ENCODE peak calls at places on chromosomes 12 and 14, in ten cellular contexts. Q is HCT116, G is endothelial cell of umbilical vein, T is neural progenitor cell, D is tibial artery, K is dorsolateral prefrontal cortex, P is heart left ventricle, W is stomach, R is left lung, B is HL-60. N is an unnamed sample.

GRCh38 chr12:67853204-67853603 is 136.0 kb upstream of the IFNG-AS1 start:
- DNase-seq in P (no peak), G (no peak), R (no peak), W (no peak), D (no peak), T (no peak), K (no peak), B (no peak), Q (no peak), N (no peak)

GRCh38 chr14:73740921-73741326 is 26.7 kb upstream of the PNMA1 start:
- DNase-seq in D (peak), T (no peak), G (no peak), Q (peak), K (no peak), P (peak), B (no peak), W (peak), R (peak), N (no peak)

GRCh38 chr12:127987199-127987901 is 279.6 kb upstream of the TMEM132C start:
- DNase-seq in R (no peak), G (no peak), D (no peak), B (no peak), T (no peak), K (no peak), Q (no peak), W (no peak), P (no peak), N (no peak)

GRCh38 chr12:80187660-80188090 is 88.3 kb downstream of the OTOGL start:
- DNase-seq in T (no peak), K (no peak), D (no peak), Q (no peak), R (no peak), W (no peak), B (no peak), G (peak), P (peak), N (no peak)

GRCh38 chr12:79848321-79848720 is 86.6 kb downstream of the PPP1R12A start:
- DNase-seq in W (no peak), Q (no peak), T (no peak), D (no peak), R (no peak), G (peak), K (no peak), P (no peak), B (no peak), N (no peak)

GRCh38 chr12:67428431-67428830 is 159.3 kb downstream of the CAND1 start:
- DNase-seq in D (no peak), T (no peak), W (no peak), B (no peak), G (no peak), Q (no peak), P (no peak), K (no peak), R (no peak), N (no peak)

GRCh38 chr12:26810330-26810729 is 22.7 kb downstream of the ITPR2 start:
- DNase-seq in K (peak), R (peak), W (peak), G (peak), T (peak), D (peak), B (no peak), Q (no peak), P (peak), N (no peak)

GRCh38 chr12:75939016-75939642 is 92.4 kb downstream of the PHLDA1 start:
- DNase-seq in K (no peak), T (no peak), B (no peak), G (peak), W (no peak), D (no peak), Q (no peak), P (no peak), R (no peak), N (no peak)

GRCh38 chr14:73758392-73759182 is 44.4 kb upstream of the PNMA1 start:
- DNase-seq in G (peak), P (peak), B (peak), D (peak), T (peak), R (peak), W (peak), K (peak), Q (peak), N (no peak)

GRCh38 chr12:104792570-104792969 is 165.5 kb downstream of the SLC41A2 start:
- DNase-seq in B (no peak), G (peak), D (peak), W (no peak), P (peak), K (no peak), R (no peak), T (no peak), Q (peak), N (peak)

GRCh38 chr14:34003691-34004090 is 52.8 kb upstream of the EGLN3 start:
- DNase-seq in K (no peak), T (no peak), B (no peak), R (no peak), Q (no peak), P (peak), G (no peak), W (no peak), D (no peak), N (no peak)

GRCh38 chr14:64363265-64363840 is 24.8 kb upstream of the MTHFD1 start:
- DNase-seq in G (peak), R (no peak), D (no peak), P (no peak), W (no peak), T (no peak), B (no peak), Q (no peak), K (no peak), N (no peak)

GRCh38 chr14:44895716-44896115 is 66.0 kb downstream of the KLHL28 start:
- DNase-seq in B (no peak), Q (no peak), T (no peak), K (no peak), W (no peak), R (no peak), P (no peak), D (no peak), G (no peak), N (no peak)

GRCh38 chr14:88340357-88340756 is 17.3 kb upstream of the KCNK10 start:
- DNase-seq in W (no peak), D (no peak), B (no peak), T (no peak), Q (no peak), P (no peak), K (no peak), G (no peak), R (no peak), N (no peak)

GRCh38 chr12:24360907-24361306 is 411.4 kb upstream of the SOX5 start:
- DNase-seq in G (no peak), T (no peak), B (no peak), R (no peak), Q (no peak), W (no peak), K (no peak), P (no peak), D (no peak), N (no peak)

GRCh38 chr12:122012184-122012583 is 9.5 kb upstream of the BCL7A start:
- DNase-seq in R (no peak), T (no peak), K (no peak), Q (no peak), G (no peak), W (no peak), P (no peak), B (no peak), D (no peak), N (no peak)

DNA sequence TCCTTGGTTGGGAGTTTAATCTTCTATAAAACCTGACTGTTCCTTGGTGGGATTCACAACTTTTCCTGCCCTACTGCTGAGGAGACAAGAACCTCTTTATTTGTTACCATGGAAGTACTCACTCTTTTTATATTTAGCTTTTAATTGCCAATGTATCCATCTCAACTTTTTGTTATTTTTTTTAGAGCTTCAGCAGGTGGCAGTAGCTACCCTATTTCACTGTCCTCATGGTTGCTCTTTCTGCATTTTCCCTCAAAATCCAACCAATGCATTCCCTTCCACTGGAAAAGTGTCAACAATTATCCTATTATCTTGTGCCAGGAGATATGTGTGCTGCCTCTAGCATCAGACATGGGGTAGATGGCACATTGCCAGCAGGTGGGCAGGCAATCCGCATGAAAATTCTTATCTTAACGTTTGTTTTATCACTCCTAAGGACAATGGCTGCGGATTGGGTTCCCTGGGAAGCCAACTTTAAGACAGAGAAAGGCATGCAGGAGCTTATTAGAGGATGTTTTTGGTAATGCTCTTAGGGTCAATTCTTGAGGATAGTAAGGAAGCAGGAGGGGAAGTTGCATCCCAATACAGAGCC is 406.4 kb downstream of the SNAPC1 start:
- DNase-seq in G (no peak), B (no peak), D (no peak), Q (no peak), R (no peak), P (no peak), K (no peak), T (no peak), W (no peak), N (no peak)
- TF ChIP-seq CTCF in G (no peak), B (no peak), D (no peak), Q (no peak), R (no peak), P (no peak), K (no peak), T (peak), W (no peak), N (no peak)

GRCh38 chr14:32201196-32201815 is 539 bp upstream of the RNU6-7 start:
- DNase-seq in D (peak), P (peak), Q (no peak), T (peak), K (peak), R (peak), B (no peak), W (peak), G (peak), N (peak)
- H3K27ac ChIP-seq in D (peak), P (peak), Q (no peak), T (peak), K (peak), R (peak), B (no peak), W (peak), G (no peak), N (peak)

GRCh38 chr14:81927069-81927468 is 393.4 kb upstream of the SEL1L start:
- DNase-seq in B (no peak), Q (no peak), G (no peak), R (no peak), T (peak), W (no peak), D (no peak), P (no peak), K (no peak), N (no peak)
- TF ChIP-seq CTCF in B (peak), Q (no peak), G (no peak), R (no peak), T (peak), W (no peak), D (no peak), P (peak), K (peak), N (no peak)

GRCh38 chr12:55931780-55932545 is 1.0 kb downstream of the DGKA start:
- DNase-seq in D (peak), G (peak), K (peak), B (no peak), Q (no peak), P (peak), T (peak), W (peak), R (peak), N (no peak)
- H3K27ac ChIP-seq in D (peak), G (peak), K (peak), B (peak), Q (peak), P (peak), T (no peak), W (peak), R (peak), N (peak)

N was measured in thoracic aorta.